ENCODE peak calls at places on chromosome 4, in six cellular contexts. Z, A, T, Q, P and R are unnamed samples.

GRCh38 chr4:123055943-123056342 is 133.5 kb upstream of the NUDT6 start:
- DNase-seq in Z (peak), A (no peak), T (no peak), Q (no peak), P (no peak), R (no peak)

GRCh38 chr4:5758741-5759140 is 47.7 kb downstream of the EVC start:
- DNase-seq in Z (peak), A (peak), T (no peak), Q (peak), P (no peak), R (no peak)

GRCh38 chr4:2811830-2812599 is 19.1 kb downstream of the SH3BP2 start:
- DNase-seq in Z (peak), A (no peak), T (no peak), Q (peak), P (peak), R (peak)

GRCh38 chr4:3639613-3640586 is 107.7 kb upstream of the LRPAP1 start:
- DNase-seq in Z (no peak), A (no peak), T (no peak), Q (no peak), P (no peak), R (no peak)

GRCh38 chr4:162056947-162057346 is 106.9 kb downstream of the FSTL5 start:
- DNase-seq in Z (peak), A (no peak), T (no peak), Q (no peak), P (no peak), R (no peak)

GRCh38 chr4:184459413-184459812 is 14.9 kb downstream of the IRF2 start:
- DNase-seq in Z (no peak), A (no peak), T (no peak), Q (no peak), P (no peak), R (no peak)

GRCh38 chr4:26885912-26886274 is 25.3 kb downstream of the STIM2 start:
- DNase-seq in Z (no peak), A (no peak), T (no peak), Q (peak), P (no peak), R (peak)

GRCh38 chr4:108744307-108744706 is 18.5 kb downstream of the ETNPPL start:
- DNase-seq in Z (no peak), A (no peak), T (no peak), Q (no peak), P (peak), R (no peak)

GRCh38 chr4:182577411-182577810 is 334.2 kb downstream of the TENM3 start:
- DNase-seq in Z (no peak), A (no peak), T (no peak), Q (no peak), P (no peak), R (no peak)

GRCh38 chr4:37873383-37873782 is 17.5 kb upstream of the TBC1D1 start:
- DNase-seq in Z (no peak), A (peak), T (no peak), Q (no peak), P (peak), R (peak)

GRCh38 chr4:150244600-150244999 is 166.4 kb downstream of the DCLK2 start:
- DNase-seq in Z (no peak), A (no peak), T (no peak), Q (no peak), P (no peak), R (no peak)

GRCh38 chr4:8502836-8503585 is 62.4 kb downstream of the TRMT44 start:
- DNase-seq in Z (no peak), A (no peak), T (no peak), Q (no peak), P (peak), R (no peak)

GRCh38 chr4:177191586-177191985 is 118.1 kb upstream of the NEIL3 start:
- DNase-seq in Z (no peak), A (no peak), T (no peak), Q (no peak), P (no peak), R (no peak)

GRCh38 chr4:41748788-41749445 is 392 bp upstream of the PHOX2B start:
- DNase-seq in Z (no peak), A (no peak), T (no peak), Q (no peak), P (no peak), R (no peak)

GRCh38 chr4:39025552-39026085 is 6.6 kb downstream of the TMEM156 start:
- DNase-seq in Z (peak), A (no peak), T (no peak), Q (no peak), P (peak), R (peak)

GRCh38 chr4:153083447-153083921 is 120.8 kb upstream of the TRIM2 start:
- DNase-seq in Z (peak), A (peak), T (peak), Q (peak), P (peak), R (peak)

GRCh38 chr4:168555437-168555836 is 58.6 kb downstream of the PALLD start:
- DNase-seq in Z (no peak), A (no peak), T (no peak), Q (no peak), P (no peak), R (no peak)

GRCh38 chr4:173181769-173182374 is 13.3 kb downstream of the GALNT7 start:
- DNase-seq in Z (peak), A (no peak), T (no peak), Q (no peak), P (no peak), R (no peak)

GRCh38 chr4:181711387-181711786 is 531.8 kb upstream of the TENM3 start:
- DNase-seq in Z (no peak), A (no peak), T (no peak), Q (no peak), P (no peak), R (no peak)

GRCh38 chr4:111988514-111988913 is 156.7 kb upstream of the FAM241A start:
- DNase-seq in Z (no peak), A (no peak), T (no peak), Q (no peak), P (no peak), R (no peak)

GRCh38 chr4:150256841-150257273 is 178.6 kb downstream of the DCLK2 start:
- DNase-seq in Z (no peak), A (no peak), T (no peak), Q (no peak), P (peak), R (peak)

GRCh38 chr4:152989554-152989970 is 53.4 kb downstream of the FHDC1 start:
- DNase-seq in Z (no peak), A (no peak), T (no peak), Q (no peak), P (no peak), R (no peak)

GRCh38 chr4:772118-772517 is 53.8 kb downstream of the CPLX1 start:
- DNase-seq in Z (no peak), A (no peak), T (no peak), Q (no peak), P (no peak), R (no peak)

GRCh38 chr4:84691170-84691691 is 108.3 kb downstream of the CDS1 start:
- DNase-seq in Z (peak), A (peak), T (peak), Q (no peak), P (no peak), R (peak)

GRCh38 chr4:177229331-177229730 is 80.3 kb upstream of the NEIL3 start:
- DNase-seq in Z (peak), A (no peak), T (no peak), Q (no peak), P (no peak), R (peak)

GRCh38 chr4:30959781-30960485 is 239.8 kb downstream of the PCDH7 start:
- DNase-seq in Z (no peak), A (no peak), T (no peak), Q (no peak), P (no peak), R (no peak)

GRCh38 chr4:114108869-114109268 is 129.4 kb upstream of the ARSJ start:
- DNase-seq in Z (peak), A (no peak), T (no peak), Q (peak), P (peak), R (no peak)

GRCh38 chr4:140686799-140687198 is 69.4 kb downstream of the TBC1D9 start:
- DNase-seq in Z (no peak), A (no peak), T (no peak), Q (no peak), P (no peak), R (no peak)

GRCh38 chr4:32032136-32032672 is 1312.0 kb downstream of the PCDH7 start:
- DNase-seq in Z (no peak), A (no peak), T (no peak), Q (no peak), P (no peak), R (peak)

GRCh38 chr4:22115262-22115661 is 166.7 kb upstream of the KCNIP4 start:
- DNase-seq in Z (no peak), A (no peak), T (no peak), Q (no peak), P (no peak), R (no peak)

GRCh38 chr4:109648266-109648996 is 54.8 kb downstream of the CASP6 start:
- DNase-seq in Z (peak), A (no peak), T (no peak), Q (peak), P (no peak), R (no peak)

GRCh38 chr4:127304356-127304755 is 328.4 kb upstream of the INTU start:
- DNase-seq in Z (no peak), A (no peak), T (no peak), Q (no peak), P (no peak), R (no peak)

GRCh38 chr4:147828361-147828760 is 96.5 kb downstream of the ARHGAP10 start:
- DNase-seq in Z (no peak), A (no peak), T (no peak), Q (no peak), P (no peak), R (no peak)

GRCh38 chr4:122762520-122762919 is 30.0 kb downstream of the BBS12 start:
- DNase-seq in Z (no peak), A (no peak), T (no peak), Q (no peak), P (peak), R (no peak)

GRCh38 chr4:81198151-81198550 is 16.9 kb downstream of the PRKG2 start:
- DNase-seq in Z (no peak), A (no peak), T (no peak), Q (no peak), P (no peak), R (no peak)

DNA sequence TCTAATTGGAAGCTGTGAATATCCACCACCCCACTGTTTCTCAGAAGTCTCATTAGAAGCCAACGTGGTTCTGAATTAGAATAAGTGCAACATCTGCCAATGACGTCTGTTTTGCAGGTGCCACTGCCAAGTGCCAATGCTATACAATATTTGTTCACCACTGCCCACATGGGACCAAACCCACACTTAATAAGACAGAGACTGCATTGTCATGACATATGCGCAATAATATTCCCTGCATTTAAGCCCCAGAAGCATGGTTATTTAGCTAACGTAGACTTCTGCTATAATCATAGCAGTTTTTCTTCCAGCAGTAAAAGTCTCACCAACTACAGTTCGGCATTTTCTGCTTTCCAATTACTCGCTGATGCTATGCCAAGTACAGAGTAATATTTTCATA is 262.5 kb upstream of the PCDH18 start:
- DNase-seq in Z (no peak), A (no peak), T (no peak), Q (no peak), P (no peak), R (no peak)
- TF ChIP-seq MYC in Z (no peak), A (no peak), T (no peak), Q (no peak), P (no peak), R (no peak)

DNA sequence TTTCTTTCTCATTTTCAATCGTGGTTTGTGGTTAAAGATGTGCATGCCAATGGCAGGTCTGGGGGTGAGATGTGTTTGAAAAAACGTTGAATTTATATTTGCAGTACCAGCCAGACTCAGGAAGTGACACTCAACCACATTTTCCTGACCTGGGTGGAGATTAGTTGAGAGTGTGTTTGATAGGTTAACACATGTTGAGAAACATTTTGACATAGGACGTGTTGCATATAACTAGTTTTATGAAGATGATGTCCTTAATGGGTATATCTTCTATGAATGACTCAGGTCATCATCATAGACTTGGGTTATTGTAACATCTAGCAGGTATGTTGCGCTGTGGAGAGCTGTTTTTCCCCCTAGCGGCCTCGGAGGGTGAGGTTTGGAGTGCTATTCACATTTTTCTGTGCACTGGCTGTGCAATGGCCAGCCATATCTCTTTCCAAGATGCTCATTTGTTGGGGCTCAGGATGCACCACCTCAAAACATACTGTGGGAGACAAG is 21.7 kb upstream of the CD38 start:
- DNase-seq in Z (no peak), A (no peak), T (no peak), Q (peak), P (peak), R (peak)
- TF ChIP-seq MYC in Z (no peak), A (no peak), T (no peak), Q (no peak), P (no peak), R (peak)

GRCh38 chr4:85717847-85718246 is 242.9 kb downstream of the ARHGAP24 start:
- DNase-seq in Z (no peak), A (no peak), T (no peak), Q (no peak), P (no peak), R (no peak)
- TF ChIP-seq MYC in Z (no peak), A (no peak), T (no peak), Q (no peak), P (no peak), R (no peak)

GRCh38 chr4:71210831-71211230 is 128.0 kb upstream of the SLC4A4 start:
- DNase-seq in Z (no peak), A (no peak), T (no peak), Q (no peak), P (no peak), R (no peak)

GRCh38 chr4:71214578-71214977 is 124.2 kb upstream of the SLC4A4 start:
- DNase-seq in Z (no peak), A (no peak), T (no peak), Q (no peak), P (no peak), R (no peak)

GRCh38 chr4:71211748-71212147 is 127.1 kb upstream of the SLC4A4 start:
- DNase-seq in Z (no peak), A (no peak), T (no peak), Q (no peak), P (no peak), R (no peak)

GRCh38 chr4:71209161-71209560 is 129.7 kb upstream of the SLC4A4 start:
- DNase-seq in Z (no peak), A (peak), T (no peak), Q (no peak), P (no peak), R (no peak)

DNA sequence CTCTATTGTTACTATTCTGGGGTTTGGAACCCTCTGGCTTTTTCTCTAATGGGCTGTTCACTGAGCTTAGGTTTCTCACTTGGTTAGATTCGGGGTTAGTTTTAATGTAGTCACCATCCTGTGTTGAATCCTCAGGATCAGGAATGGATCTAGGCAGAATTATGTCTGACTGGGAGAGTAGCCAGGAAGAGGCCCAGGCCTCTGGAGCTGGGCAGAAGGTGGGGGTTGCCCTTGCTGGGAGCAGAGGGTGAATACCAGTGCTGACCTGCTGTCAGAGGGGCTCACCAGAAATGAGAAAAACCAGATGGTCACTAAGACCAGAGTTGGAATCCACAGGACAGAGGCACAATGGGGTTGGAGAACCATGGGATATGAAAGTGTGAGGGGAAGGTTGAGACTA is 126.6 kb upstream of the SLC4A4 start:
- DNase-seq in Z (no peak), A (no peak), T (no peak), Q (no peak), P (no peak), R (no peak)
- TF ChIP-seq MYC in Z (no peak), A (no peak), T (no peak), Q (no peak), P (no peak), R (no peak)

DNA sequence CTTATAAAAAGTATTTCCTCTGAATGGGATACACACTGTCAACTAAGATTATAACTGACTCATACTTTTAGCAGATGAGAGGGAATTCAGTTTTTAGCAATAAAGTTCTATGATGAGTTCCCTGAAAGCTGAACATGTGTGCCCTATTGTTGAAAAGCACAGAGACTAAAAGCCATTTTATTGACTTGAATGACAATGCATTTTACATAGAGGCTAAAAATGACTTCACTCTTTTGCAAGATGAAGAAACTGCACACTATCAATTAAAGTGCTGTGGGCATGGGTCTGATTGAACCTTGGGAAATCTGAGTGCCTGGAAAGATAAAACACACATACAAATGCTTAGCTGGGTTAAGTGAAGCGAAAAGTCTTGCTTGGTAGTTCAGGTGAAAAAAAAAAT is 633.4 kb downstream of the PDHA2 start:
- DNase-seq in Z (no peak), A (no peak), T (no peak), Q (no peak), P (no peak), R (no peak)
- TF ChIP-seq MYC in Z (no peak), A (no peak), T (no peak), Q (no peak), P (no peak), R (no peak)

DNA sequence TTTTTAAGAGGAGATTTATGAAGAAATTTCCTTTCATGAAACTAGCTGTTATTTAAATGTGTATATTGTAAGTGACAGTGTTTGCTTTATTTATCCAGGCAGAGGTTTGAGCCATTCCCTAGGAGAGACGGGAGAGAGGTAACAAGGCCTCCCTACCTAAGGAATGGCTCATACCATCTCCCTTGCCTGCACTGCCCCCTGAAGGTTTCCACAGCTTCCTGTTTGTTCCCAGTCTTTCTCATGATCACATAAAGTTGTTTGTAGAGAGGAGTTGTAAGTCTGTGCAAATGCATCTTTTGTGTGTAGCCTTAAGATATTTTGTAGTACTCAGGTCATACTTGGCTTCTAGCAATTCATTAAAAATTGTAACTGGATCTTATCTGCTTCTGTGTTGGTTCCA is 1504.5 kb upstream of the PCDH10 start:
- DNase-seq in Z (peak), A (no peak), T (no peak), Q (no peak), P (peak), R (no peak)
- TF ChIP-seq MYC in Z (no peak), A (no peak), T (no peak), Q (no peak), P (no peak), R (no peak)

DNA sequence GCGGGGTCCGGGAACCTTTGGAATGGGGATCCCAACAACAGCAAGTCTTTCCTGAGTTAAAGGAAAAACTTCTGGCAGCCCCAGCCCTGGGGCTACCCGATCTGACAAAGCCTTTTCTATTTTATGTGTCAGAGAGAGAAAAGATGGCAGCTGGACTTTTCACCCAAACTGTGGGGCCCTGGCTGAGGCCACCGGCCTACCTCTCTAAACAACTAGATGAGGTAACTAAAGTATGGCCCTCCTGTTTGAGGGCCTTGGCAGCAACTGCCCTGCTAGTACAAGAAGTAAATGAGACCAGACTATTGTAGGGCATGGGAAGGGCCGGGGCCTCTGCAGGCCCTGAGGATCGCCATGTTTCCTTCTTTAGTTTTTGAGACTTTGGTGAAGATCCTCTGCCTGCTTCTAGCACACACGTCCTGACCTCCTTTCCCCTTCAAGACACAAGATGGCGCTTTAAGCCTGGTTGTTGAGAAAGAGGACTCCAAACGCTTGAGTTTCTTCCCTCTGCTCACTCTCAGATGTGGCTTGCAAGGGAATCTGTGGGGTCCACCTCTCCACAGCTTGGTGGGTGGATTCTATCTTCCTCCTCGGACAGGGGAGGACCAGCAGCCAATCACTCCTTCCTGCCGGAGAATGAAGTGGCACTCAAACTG is 18.5 kb upstream of the DRD5 start:
- DNase-seq in Z (peak), A (peak), T (peak), Q (peak), P (peak), R (peak)
- TF ChIP-seq MYC in Z (no peak), A (no peak), T (no peak), Q (no peak), P (no peak), R (no peak)